ENCODE peak calls at places on chromosomes 6 and 20, in ten cellular contexts. B is hepatic stellate cell; Q is AG08396; K is ovary; P is dermis blood vessel endothelial cell; X is activated CD4-positive, alpha-beta T cell treated with anti-CD3 and anti-CD28 coated beads for 24 hours; U is Kasumi-1; A is A549; Z is AG09319; J is naive B cell. H is an unnamed sample.

GRCh38 chr6:117483645-117484016 is 1.2 kb downstream of the DCBLD1 start:
- DNase-seq in P (peak), K (no peak), J (no peak), B (peak), U (peak), Z (no peak), Q (peak), A (no peak), X (no peak), H (peak)

GRCh38 chr6:14635195-14635594 is 517.6 kb downstream of the CD83 start:
- DNase-seq in Q (no peak), A (no peak), K (no peak), P (no peak), Z (no peak), B (no peak), J (peak), U (no peak), X (no peak), H (no peak)

GRCh38 chr6:130870179-130870881 is 43.1 kb downstream of the SMLR1 start:
- DNase-seq in U (no peak), A (no peak), J (no peak), P (no peak), X (no peak), Z (no peak), K (no peak), Q (no peak), B (no peak), H (no peak)

GRCh38 chr6:156943816-156944215 is 166.6 kb downstream of the ARID1B start:
- DNase-seq in U (no peak), P (no peak), J (no peak), Q (no peak), X (no peak), Z (no peak), A (no peak), B (no peak), K (no peak), H (no peak)

GRCh38 chr6:42158011-42158410 is 15.2 kb upstream of the GUCA1A start:
- DNase-seq in Q (peak), P (no peak), Z (peak), A (no peak), J (no peak), U (no peak), K (no peak), B (no peak), X (no peak), H (no peak)

GRCh38 chr20:43568706-43569105 is 9.9 kb downstream of the SGK2 start:
- DNase-seq in P (no peak), B (no peak), J (no peak), K (no peak), Z (no peak), U (no peak), X (no peak), A (no peak), Q (no peak), H (no peak)

GRCh38 chr20:4297141-4297826 is 281.9 kb upstream of the RNF24 start:
- DNase-seq in J (no peak), Q (peak), B (peak), K (no peak), X (no peak), U (peak), P (peak), A (no peak), Z (no peak), H (no peak)

GRCh38 chr6:150001295-150001990 is 23.9 kb downstream of the RAET1L start:
- DNase-seq in P (no peak), U (no peak), X (no peak), B (no peak), Z (no peak), Q (no peak), A (no peak), J (no peak), K (no peak), H (no peak)

GRCh38 chr20:53827996-53828672 is 234.5 kb upstream of the ZNF217 start:
- DNase-seq in B (peak), K (peak), A (peak), X (no peak), U (no peak), Q (peak), P (peak), J (no peak), Z (peak), H (peak)

GRCh38 chr6:41469156-41469950 is 76.8 kb upstream of the FOXP4 start:
- DNase-seq in X (no peak), U (no peak), A (no peak), P (no peak), J (no peak), Q (no peak), B (no peak), Z (no peak), K (no peak), H (no peak)

GRCh38 chr6:44237813-44238433 is 9.0 kb upstream of the HSP90AB1 start:
- DNase-seq in Z (no peak), B (peak), Q (peak), X (peak), U (peak), P (peak), A (peak), K (peak), J (peak), H (peak)

GRCh38 chr6:8065519-8065911 is 1.3 kb upstream of the BLOC1S5 start:
- DNase-seq in K (no peak), A (no peak), X (peak), Q (no peak), Z (no peak), J (no peak), B (no peak), P (no peak), U (no peak), H (peak)

GRCh38 chr6:98970469-98970868 is 22.7 kb upstream of the FBXL4 start:
- DNase-seq in U (no peak), P (no peak), X (no peak), Z (no peak), K (no peak), Q (no peak), J (no peak), A (no peak), B (no peak), H (no peak)

GRCh38 chr6:126764104-126764503 is 354.4 kb upstream of the RSPO3 start:
- DNase-seq in K (no peak), Q (no peak), J (no peak), B (no peak), P (no peak), U (no peak), X (no peak), A (no peak), Z (no peak), H (no peak)

GRCh38 chr6:291148-291696 is 1.1 kb upstream of the DUSP22 start:
- DNase-seq in P (no peak), Q (no peak), U (no peak), J (no peak), B (no peak), Z (no peak), A (peak), X (no peak), K (no peak), H (no peak)

GRCh38 chr6:108419474-108419873 is 124.6 kb downstream of the AFG1L start:
- DNase-seq in A (no peak), U (no peak), X (no peak), B (no peak), P (no peak), Z (no peak), K (no peak), Q (no peak), J (no peak), H (no peak)

GRCh38 chr20:38272961-38273360 is 12.4 kb upstream of the KIAA1755 start:
- DNase-seq in J (no peak), K (no peak), B (peak), P (peak), A (no peak), U (no peak), X (no peak), Z (no peak), Q (peak), H (no peak)

GRCh38 chr20:9359561-9360308 is 154.7 kb upstream of the LAMP5 start:
- DNase-seq in K (peak), B (no peak), P (peak), X (no peak), U (peak), A (peak), Z (peak), Q (peak), J (no peak), H (peak)

GRCh38 chr20:6381887-6382286 is 259.1 kb upstream of the FERMT1 start:
- DNase-seq in U (no peak), Z (no peak), K (no peak), A (peak), X (no peak), Q (peak), J (no peak), P (peak), B (no peak), H (no peak)

GRCh38 chr6:87806635-87807034 is 104.6 kb upstream of the AKIRIN2 start:
- DNase-seq in A (no peak), K (no peak), X (no peak), U (no peak), J (no peak), Z (no peak), Q (no peak), B (no peak), P (no peak), H (no peak)

GRCh38 chr20:35463455-35464300 is 8.3 kb downstream of the CEP250 start:
- DNase-seq in K (peak), Q (peak), J (peak), U (peak), Z (peak), X (peak), A (peak), P (peak), B (peak), H (peak)

GRCh38 chr20:45017859-45018258 is 51.5 kb downstream of the STK4 start:
- DNase-seq in U (no peak), B (no peak), Q (no peak), A (no peak), Z (no peak), K (no peak), P (no peak), X (no peak), J (no peak), H (no peak)

GRCh38 chr6:39247667-39248194 is 18.5 kb upstream of the KCNK5 start:
- DNase-seq in K (no peak), J (no peak), X (no peak), U (no peak), B (no peak), P (no peak), A (no peak), Q (no peak), Z (no peak), H (no peak)